ENCODE peak calls at places on chromosome 6, in six cellular contexts. Z is transverse colon, Y is A549, D is lower leg skin, U is IMR-90, P is heart left ventricle. X is an unnamed sample.

GRCh38 chr6:42707595-42707994 is 14.8 kb downstream of the PRPH2 start:
- DNase-seq in Z (no peak), Y (no peak), D (no peak), U (no peak), P (no peak), X (no peak)

GRCh38 chr6:132708771-132709170 is 5.1 kb downstream of the VNN1 start:
- DNase-seq in Z (no peak), Y (no peak), D (no peak), U (peak; percentile 10), P (no peak), X (no peak)

GRCh38 chr6:166952567-166953464 is 3.5 kb downstream of the RNASET2 start:
- DNase-seq in Z (no peak), Y (no peak), D (peak; percentile 77), U (no peak), P (no peak), X (no peak)

GRCh38 chr6:7515363-7515762 is 26.1 kb upstream of the DSP start:
- DNase-seq in Z (no peak), Y (no peak), D (no peak), U (no peak), P (no peak), X (no peak)

GRCh38 chr6:29524982-29525639 is 34.4 kb downstream of the UBD start:
- DNase-seq in Z (no peak), Y (no peak), D (no peak), U (no peak), P (no peak), X (no peak)

GRCh38 chr6:17418281-17419188 is 25.1 kb downstream of the CAP2 start:
- DNase-seq in Z (no peak), Y (no peak), D (no peak), U (peak; percentile 53), P (no peak), X (no peak)

GRCh38 chr6:131995924-131996323 is 44.8 kb upstream of the CCN2 start:
- DNase-seq in Z (no peak), Y (peak; percentile 52), D (no peak), U (peak; percentile 94), P (no peak), X (no peak)

GRCh38 chr6:33799714-33800113 is 4.1 kb downstream of the MLN start:
- DNase-seq in Z (no peak), Y (no peak), D (no peak), U (no peak), P (no peak), X (no peak)

GRCh38 chr6:121686611-121687023 is 251.2 kb downstream of the GJA1 start:
- DNase-seq in Z (no peak), Y (no peak), D (no peak), U (no peak), P (no peak), X (no peak)

GRCh38 chr6:8628063-8628462 is 192.7 kb upstream of the SLC35B3 start:
- DNase-seq in Z (no peak), Y (no peak), D (no peak), U (no peak), P (no peak), X (no peak)

GRCh38 chr6:119442776-119443184 is 93.2 kb upstream of the MAN1A1 start:
- DNase-seq in Z (peak; percentile 48), Y (no peak), D (no peak), U (no peak), P (peak; percentile 23), X (no peak)

GRCh38 chr6:39095578-39095977 is 19.4 kb downstream of the SAYSD1 start:
- DNase-seq in Z (no peak), Y (no peak), D (no peak), U (no peak), P (no peak), X (no peak)

GRCh38 chr6:111837007-111837406 is 36.2 kb downstream of the FYN start:
- DNase-seq in Z (no peak), Y (no peak), D (no peak), U (no peak), P (no peak), X (no peak)

GRCh38 chr6:160767019-160767646 is 65.1 kb downstream of the PLG start:
- DNase-seq in Z (peak; percentile 61), Y (peak; percentile 62), D (peak; percentile 92), U (no peak), P (peak; percentile 39), X (no peak)

GRCh38 chr6:128597956-128598355 is 77.6 kb upstream of the PTPRK start:
- DNase-seq in Z (no peak), Y (no peak), D (no peak), U (no peak), P (no peak), X (no peak)

GRCh38 chr6:142258305-142258704 is 43.5 kb upstream of the ADGRG6 start:
- DNase-seq in Z (no peak), Y (no peak), D (no peak), U (no peak), P (no peak), X (no peak)

GRCh38 chr6:89281779-89282246 is 33.3 kb downstream of the GABRR2 start:
- DNase-seq in Z (peak; percentile 49), Y (peak; percentile 58), D (peak; percentile 10), U (peak; percentile 42), P (no peak), X (peak; percentile 73)

GRCh38 chr6:87397656-87398055 is 10.1 kb upstream of the CFAP206 start:
- DNase-seq in Z (no peak), Y (no peak), D (no peak), U (no peak), P (no peak), X (no peak)

GRCh38 chr6:30615219-30615957 is 1.7 kb downstream of the PPP1R10 start:
- DNase-seq in Z (peak; percentile 41), Y (no peak), D (no peak), U (peak; percentile 91), P (peak; percentile 38), X (no peak)

GRCh38 chr6:30612687-30613248 is 4.3 kb downstream of the PPP1R10 start:
- DNase-seq in Z (no peak), Y (no peak), D (no peak), U (peak; percentile 58), P (no peak), X (no peak)

GRCh38 chr6:30614843-30615218 is 2.2 kb downstream of the PPP1R10 start:
- DNase-seq in Z (peak; percentile 88), Y (peak; percentile 76), D (peak; percentile 94), U (peak; percentile 98), P (peak; percentile 93), X (peak; percentile 40)

GRCh38 chr6:30613251-30614043 is 3.6 kb downstream of the PPP1R10 start:
- DNase-seq in Z (no peak), Y (no peak), D (no peak), U (peak; percentile 52), P (no peak), X (no peak)

DNA sequence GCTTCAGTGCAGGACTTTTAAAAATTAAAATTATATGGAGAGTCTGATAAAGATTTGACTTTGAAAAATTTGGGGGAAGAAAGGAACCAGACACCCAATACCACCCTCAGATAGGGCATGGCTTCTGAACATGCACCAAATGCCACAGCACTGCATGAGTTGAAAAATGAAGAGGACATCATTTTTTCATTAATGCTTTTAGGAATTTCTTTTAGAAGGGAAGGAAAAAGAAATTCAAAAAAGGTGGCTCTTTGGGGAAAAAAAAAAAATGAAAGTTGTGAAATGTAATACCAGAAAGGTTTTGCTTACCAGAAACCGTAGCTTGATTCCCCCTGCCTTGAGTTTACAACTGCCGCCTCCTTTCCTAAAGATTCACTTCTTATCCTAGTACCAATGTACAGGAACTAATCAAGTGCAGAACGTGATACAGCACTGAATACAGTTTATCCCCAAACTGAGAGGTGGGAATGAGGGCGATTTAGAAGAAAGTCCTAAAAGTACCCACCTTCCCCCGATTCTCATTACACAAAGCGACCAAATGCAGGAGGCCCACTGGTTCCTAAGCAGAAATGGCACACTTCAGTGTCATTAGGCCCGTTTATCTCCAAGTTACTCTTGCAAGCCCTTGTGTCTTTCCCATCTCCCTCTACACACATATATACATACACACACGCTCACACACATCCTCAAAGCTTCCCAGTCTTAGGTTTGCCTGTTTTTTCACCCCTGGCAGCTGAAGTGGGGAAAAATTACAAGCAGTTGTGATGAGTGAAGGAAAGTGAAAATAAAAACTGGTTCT is 2.8 kb downstream of the PPP1R10 start:
- DNase-seq in Z (no peak), Y (no peak), D (no peak), U (no peak), P (no peak), X (no peak)
- TF ChIP-seq POLR2A in Z (no peak), Y (no peak), D (no peak), U (no peak), P (no peak), X (peak; percentile 29)

DNA sequence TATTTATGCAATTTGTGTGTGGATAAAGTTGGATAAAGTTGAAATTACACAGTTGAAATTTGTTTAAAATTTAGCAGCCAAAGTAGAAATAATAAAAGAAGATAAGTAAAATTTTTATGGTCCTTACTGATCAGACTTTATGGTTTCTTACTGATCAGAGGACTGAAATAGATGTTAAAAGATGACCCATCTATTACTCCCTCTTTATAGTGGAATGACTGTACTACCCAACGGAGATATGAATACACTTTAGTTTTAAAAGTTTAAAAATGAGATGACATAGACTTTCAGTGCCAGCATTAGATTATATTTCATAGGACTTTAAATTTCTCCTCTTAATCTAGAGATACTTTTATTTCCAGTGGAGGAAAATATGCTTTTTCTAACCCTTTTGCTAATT is 98.9 kb upstream of the ADGRF4 start:
- DNase-seq in Z (no peak), Y (no peak), D (no peak), U (no peak), P (no peak), X (no peak)
- TF ChIP-seq POLR2A in Z (no peak), Y (no peak), D (no peak), U (no peak), P (no peak), X (no peak)

GRCh38 chr6:14478396-14479225 is 361.0 kb downstream of the CD83 start:
- DNase-seq in Z (no peak), Y (no peak), D (no peak), U (peak; percentile 49), P (no peak), X (no peak)

GRCh38 chr6:14477559-14477958 is 360.0 kb downstream of the CD83 start:
- DNase-seq in Z (no peak), Y (peak; percentile 10), D (no peak), U (no peak), P (no peak), X (no peak)

GRCh38 chr6:14474816-14475215 is 357.2 kb downstream of the CD83 start:
- DNase-seq in Z (no peak), Y (no peak), D (no peak), U (no peak), P (no peak), X (no peak)

GRCh38 chr6:14475306-14475705 is 357.7 kb downstream of the CD83 start:
- DNase-seq in Z (no peak), Y (no peak), D (no peak), U (no peak), P (no peak), X (no peak)

GRCh38 chr6:14476793-14477531 is 359.4 kb downstream of the CD83 start:
- DNase-seq in Z (peak; percentile 74), Y (peak; percentile 78), D (no peak), U (peak; percentile 100), P (peak; percentile 68), X (peak; percentile 24)
- TF ChIP-seq POLR2A in Z (no peak), Y (no peak), D (no peak), U (peak; percentile 75), P (no peak), X (no peak)

GRCh38 chr6:30626484-30627366 is at the start of gene ATAT1:
- DNase-seq in Z (peak; percentile 96), Y (peak; percentile 82), D (peak; percentile 98), U (peak; percentile 68), P (peak; percentile 90), X (peak; percentile 81)
- TF ChIP-seq POLR2A in Z (peak; percentile 83), Y (peak; percentile 80), D (no peak), U (peak; percentile 76), P (peak; percentile 48), X (peak; percentile 70)

X was measured in H54.